ENCODE peak calls at places on chromosomes 7 and 10, in six cellular contexts. G, A, L, R, J and B are unnamed samples.

GRCh38 chr7:112071856-112072255 is 134.3 kb downstream of the DOCK4 start:
- DNase-seq in G (no peak), L (no peak), A (peak; percentile 13), J (no peak), R (no peak), B (no peak)

GRCh38 chr7:103985565-103986126 is 3.8 kb downstream of the RELN start:
- DNase-seq in R (no peak), A (no peak), G (no peak), L (no peak), J (no peak), B (no peak)

GRCh38 chr7:52634996-52635395 is 400.4 kb upstream of the POM121L12 start:
- DNase-seq in J (no peak), L (peak; percentile 36), R (peak; percentile 65), G (no peak), A (no peak), B (no peak)

GRCh38 chr7:150406565-150407421 is 27.7 kb downstream of the ZNF775 start:
- DNase-seq in A (peak; percentile 27), J (no peak), G (no peak), L (no peak), R (peak; percentile 39), B (no peak)

GRCh38 chr7:110010379-110010778 is 1080.5 kb upstream of the LRRN3 start:
- DNase-seq in A (no peak), G (no peak), L (no peak), J (no peak), R (peak; percentile 31), B (peak; percentile 20)

GRCh38 chr10:76119515-76119914 is 688.1 kb downstream of the LRMDA start:
- DNase-seq in L (no peak), G (no peak), J (no peak), R (no peak), A (peak; percentile 89), B (peak; percentile 39)

GRCh38 chr7:108525327-108525984 is 479 bp downstream of the PNPLA8 start:
- DNase-seq in G (peak; percentile 77), A (peak; percentile 87), J (peak; percentile 69), R (peak; percentile 85), L (peak; percentile 85), B (peak; percentile 86)

GRCh38 chr10:93999401-93999851 is 5.7 kb downstream of the PLCE1 start:
- DNase-seq in L (peak; percentile 44), G (no peak), R (peak; percentile 50), J (no peak), A (peak; percentile 83), B (peak; percentile 1)

GRCh38 chr10:114881462-114881861 is 56.5 kb upstream of the TRUB1 start:
- DNase-seq in G (no peak), A (no peak), R (no peak), L (no peak), J (no peak), B (no peak)

GRCh38 chr10:132624847-132625839 is 87.6 kb downstream of the INPP5A start:
- DNase-seq in A (peak; percentile 22), L (no peak), J (no peak), G (no peak), R (no peak), B (no peak)

GRCh38 chr7:100493476-100494264 is 9.9 kb downstream of the NYAP1 start:
- DNase-seq in A (no peak), J (no peak), L (peak; percentile 75), G (no peak), R (peak; percentile 64), B (no peak)

GRCh38 chr10:93462881-93463280 is 19.3 kb downstream of the MYOF start:
- DNase-seq in A (peak; percentile 69), G (no peak), R (no peak), L (no peak), J (no peak), B (peak; percentile 56)

GRCh38 chr10:43926371-43926770 is 277.7 kb upstream of the ZNF32 start:
- DNase-seq in L (no peak), G (no peak), R (no peak), A (no peak), J (no peak), B (no peak)

GRCh38 chr10:10532274-10532673 is 485.4 kb upstream of the CELF2 start:
- DNase-seq in A (no peak), R (no peak), J (no peak), L (no peak), G (no peak), B (no peak)

GRCh38 chr7:26052721-26053120 is 99.3 kb upstream of the NFE2L3 start:
- DNase-seq in J (no peak), G (peak; percentile 49), R (no peak), A (peak; percentile 24), L (no peak), B (peak; percentile 82)

GRCh38 chr7:39700932-39701331 is 77.6 kb downstream of the RALA start:
- DNase-seq in A (no peak), J (no peak), R (no peak), G (no peak), L (no peak), B (no peak)

GRCh38 chr7:2646680-2647571 is 15.1 kb downstream of the TTYH3 start:
- DNase-seq in G (peak; percentile 34), J (no peak), A (no peak), L (peak; percentile 89), R (no peak), B (no peak)

DNA sequence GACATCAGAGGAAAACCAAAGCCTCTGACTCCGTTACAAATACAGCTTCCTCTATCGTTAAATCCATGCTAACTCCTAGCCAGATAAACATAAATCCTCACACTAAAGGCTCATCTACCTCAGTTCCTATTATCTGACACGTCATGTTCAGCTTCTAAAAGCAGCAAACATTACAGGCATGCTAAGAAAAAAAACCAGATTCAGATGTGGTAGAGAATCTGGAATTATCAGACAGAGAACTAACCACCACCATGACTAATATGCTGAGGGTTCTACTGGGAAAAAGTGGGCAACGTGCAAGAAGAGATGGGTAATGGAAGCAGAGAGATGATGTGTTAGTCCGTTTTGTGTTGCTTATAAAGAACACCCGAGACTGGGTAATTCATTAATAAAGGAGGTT is 48.5 kb downstream of the BRI3 start:
- DNase-seq in A (peak; percentile 68), L (no peak), G (no peak), R (peak; percentile 38), J (no peak), B (no peak)
- H2AFZ ChIP-seq in A (peak overlapping the region; percentile 71), L (no peak overlapping the region), G (no peak overlapping the region), R (no peak overlapping the region), J (no peak overlapping the region), B (no peak overlapping the region)

GRCh38 chr10:69685802-69686585 is 55.9 kb downstream of the FAM241B start:
- DNase-seq in J (no peak), A (no peak), R (peak; percentile 49), L (no peak), G (no peak), B (peak; percentile 58)
- H2AFZ ChIP-seq in J (no peak overlapping the region), A (no peak overlapping the region), R (no peak overlapping the region), L (no peak overlapping the region), G (no peak overlapping the region), B (peak overlapping the region; percentile 36)

DNA sequence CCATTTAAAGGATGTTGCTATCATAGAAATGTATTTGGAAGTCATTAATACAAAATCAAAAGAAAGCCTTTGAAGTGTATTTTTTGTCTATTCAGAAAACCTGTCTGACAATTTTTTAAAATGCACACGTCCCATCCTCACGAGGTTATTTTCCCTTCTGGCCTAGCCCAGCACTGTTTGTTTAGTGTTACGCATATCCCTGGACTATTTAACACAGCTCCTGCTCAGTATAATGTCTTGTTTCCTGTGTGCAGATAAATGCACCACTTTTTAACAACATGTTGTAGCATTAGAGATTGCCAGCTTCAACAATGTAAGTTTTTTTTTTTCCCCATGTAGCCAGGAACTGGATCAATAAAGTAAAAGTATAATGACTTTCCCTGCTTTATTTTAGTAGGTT is 102.6 kb upstream of the SFMBT2 start:
- DNase-seq in A (no peak), J (no peak), L (no peak), G (no peak), R (no peak), B (no peak)
- H2AFZ ChIP-seq in A (no peak overlapping the region), J (no peak overlapping the region), L (no peak overlapping the region), G (no peak overlapping the region), R (no peak overlapping the region), B (no peak overlapping the region)

DNA sequence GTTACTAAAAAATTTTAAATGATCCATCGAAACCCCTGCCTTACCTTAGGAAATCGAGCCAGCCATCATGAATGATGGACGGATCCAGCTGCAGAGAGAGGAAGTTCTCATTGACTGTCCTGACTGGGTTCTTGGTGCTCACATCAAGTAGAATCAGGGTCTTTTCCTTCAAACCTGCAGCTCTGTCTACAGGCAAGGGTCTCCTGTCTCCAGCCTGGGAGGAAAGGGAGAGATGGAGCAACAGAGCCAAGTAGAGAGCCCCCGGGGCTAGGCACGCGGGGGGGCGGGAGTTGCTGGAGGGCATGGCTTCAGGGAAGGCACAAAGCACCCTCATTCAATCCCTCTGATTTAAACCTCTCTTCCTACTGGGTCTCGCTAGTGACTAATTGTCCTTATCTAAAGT is at the start of gene HPSE2:
- DNase-seq in R (no peak), L (peak; percentile 25), A (no peak), J (no peak), G (no peak), B (no peak)
- H2AFZ ChIP-seq in R (peak within 1 kb of the TSS; percentile 84), L (peak within 1 kb of the TSS; percentile 99), A (peak within 1 kb of the TSS; percentile 80), J (peak within 1 kb of the TSS; percentile 91), G (no peak within 1 kb of the TSS), B (no peak within 1 kb of the TSS)

GRCh38 chr10:63267414-63268138 is 134.4 kb downstream of the NRBF2 start:
- DNase-seq in J (no peak), L (peak; percentile 69), A (peak; percentile 85), G (peak; percentile 43), R (peak; percentile 56), B (peak; percentile 72)
- H2AFZ ChIP-seq in J (no peak overlapping the region), L (no peak overlapping the region), A (no peak overlapping the region), G (no peak overlapping the region), R (no peak overlapping the region), B (no peak overlapping the region)